ENCODE peak calls at places on chromosomes 1 and 21, in four cellular contexts. H is K562, J is WTC11, C is HepG2. P is an unnamed sample.

GRCh38 chr1:33821291-33821690 is 42.6 kb upstream of the HMGB4 start:
- DNase-seq in H (no peak), J (no peak), C (no peak), P (no peak)

GRCh38 chr1:46301406-46302090 is 1.9 kb downstream of the LRRC41 start:
- DNase-seq in H (peak), J (peak), C (peak), P (no peak)

GRCh38 chr1:18890704-18891103 is 11.7 kb downstream of the ALDH4A1 start:
- DNase-seq in H (no peak), J (no peak), C (no peak), P (no peak)

GRCh38 chr1:15724949-15725880 is 10.8 kb upstream of the SLC25A34 start:
- DNase-seq in H (no peak), J (no peak), C (no peak), P (no peak)

GRCh38 chr1:203204776-203205175 is 18.3 kb upstream of the CHI3L1 start:
- DNase-seq in H (no peak), J (no peak), C (no peak), P (no peak)

GRCh38 chr21:45454081-45454923 is 49.3 kb downstream of the COL18A1 start:
- DNase-seq in H (no peak), J (no peak), C (no peak), P (no peak)

GRCh38 chr21:28752131-28752530 is 240.5 kb downstream of the LTN1 start:
- DNase-seq in H (no peak), J (no peak), C (peak), P (no peak)

GRCh38 chr1:211375286-211375818 is 48.7 kb downstream of the TRAF5 start:
- DNase-seq in H (no peak), J (no peak), C (no peak), P (no peak)

GRCh38 chr1:172885411-172885810 is 165.3 kb downstream of the TNFSF18 start:
- DNase-seq in H (no peak), J (no peak), C (no peak), P (no peak)

GRCh38 chr1:171438441-171438840 is 46.9 kb upstream of the PRRC2C start:
- DNase-seq in H (no peak), J (no peak), C (no peak), P (no peak)

GRCh38 chr21:31795992-31796391 is 64.1 kb upstream of the SCAF4 start:
- DNase-seq in H (no peak), J (no peak), C (no peak), P (no peak)

GRCh38 chr1:111847519-111847918 is 91.8 kb downstream of the DDX20 start:
- DNase-seq in H (no peak), J (no peak), C (no peak), P (no peak)

GRCh38 chr1:97174039-97174704 is 452.6 kb downstream of the PTBP2 start:
- DNase-seq in H (no peak), J (no peak), C (no peak), P (no peak)

GRCh38 chr21:32414579-32415358 is 2.3 kb downstream of the EVA1C start:
- DNase-seq in H (no peak), J (no peak), C (no peak), P (no peak)

GRCh38 chr1:232211149-232211548 is 418.8 kb downstream of the SIPA1L2 start:
- DNase-seq in H (no peak), J (peak), C (peak), P (peak)

GRCh38 chr1:67850151-67850551 is 16.9 kb upstream of the GNG12 start:
- DNase-seq in H (peak), J (no peak), C (no peak), P (peak)

DNA sequence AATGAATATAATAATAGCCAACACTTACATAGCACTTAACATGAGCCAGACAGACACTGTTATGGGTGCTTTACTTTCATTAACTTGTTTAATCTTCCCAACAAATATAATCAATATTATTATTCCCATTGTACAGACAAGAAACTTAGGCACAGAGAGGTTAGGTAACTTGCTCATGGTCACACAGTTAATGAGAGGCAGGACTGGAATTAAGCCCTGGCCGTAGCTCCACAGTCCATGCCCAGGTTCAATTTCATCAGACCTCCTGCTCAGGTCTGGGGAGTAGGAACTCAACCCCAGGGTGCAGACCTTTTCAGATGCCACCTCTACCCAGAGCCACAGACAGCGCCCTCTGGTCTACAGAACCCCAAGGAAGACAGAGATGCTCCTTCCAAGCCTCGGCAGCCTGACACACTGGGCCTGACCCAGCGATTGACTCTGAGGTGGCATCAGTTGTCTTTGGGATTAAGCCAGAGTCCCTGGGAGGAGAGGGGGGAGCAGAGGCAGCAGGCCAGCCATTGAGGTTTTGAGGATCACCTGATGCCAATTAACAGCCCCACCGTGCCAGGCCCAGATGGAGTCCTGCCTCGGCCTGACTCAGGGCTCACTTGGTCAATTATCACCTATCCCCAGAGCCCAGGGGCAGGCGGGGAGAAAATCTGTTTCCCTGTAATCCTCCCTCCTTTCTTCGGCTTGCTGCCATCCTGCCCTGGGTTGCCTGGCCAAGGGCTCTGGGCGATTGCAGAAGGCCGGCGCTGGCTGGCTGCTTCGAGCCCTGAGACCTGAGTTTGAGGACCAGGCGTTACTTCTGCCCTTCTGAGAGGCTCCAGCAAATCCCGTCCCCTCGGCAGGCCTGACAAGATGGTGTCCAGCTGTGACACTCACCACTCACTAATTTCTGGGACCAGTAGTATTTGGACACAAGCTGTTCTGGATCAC is 116.7 kb downstream of the LACTBL1 start:
- DNase-seq in H (no peak), J (no peak), C (no peak), P (no peak)
- TF ChIP-seq ELF4 in H (no peak), J (no peak), C (no peak), P (no peak)

GRCh38 chr1:237166593-237167077 is 124.7 kb downstream of the RYR2 start:
- DNase-seq in H (no peak), J (no peak), C (no peak), P (no peak)
- TF ChIP-seq ELF4 in H (no peak), J (no peak), C (no peak), P (no peak)

DNA sequence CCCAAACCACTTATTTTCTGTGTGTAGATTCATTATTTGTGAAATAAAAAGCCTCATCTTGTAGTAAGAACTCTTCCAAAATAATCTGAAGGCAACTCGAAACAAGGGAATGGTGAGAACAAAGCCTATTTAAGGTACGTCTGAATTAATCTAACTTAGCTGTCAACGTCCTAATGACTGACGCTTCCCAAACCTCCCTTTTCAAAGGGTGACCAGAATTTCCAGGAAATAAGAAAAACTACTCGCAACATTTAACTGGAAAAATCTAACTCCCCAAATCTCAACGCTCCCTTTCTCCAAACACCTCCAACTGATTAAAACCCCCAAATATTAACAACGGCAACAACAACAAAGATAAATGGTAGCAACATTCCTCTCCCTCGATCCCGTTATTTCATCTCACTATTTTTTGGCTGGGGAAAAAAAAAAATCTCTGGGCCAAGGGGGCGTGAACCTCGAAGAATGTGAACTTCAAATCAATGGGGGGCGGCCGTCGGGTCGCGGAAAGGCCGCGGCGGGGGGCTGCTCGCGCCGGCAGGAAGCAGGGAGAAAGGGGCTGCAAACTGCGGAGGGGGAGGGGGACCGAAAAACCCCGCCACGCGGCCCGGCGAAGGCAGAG is 631 bp downstream of the SRSF10 start:
- DNase-seq in H (no peak), J (no peak), C (no peak), P (no peak)
- TF ChIP-seq ELF4 in H (peak), J (no peak), C (no peak), P (no peak)

GRCh38 chr1:31627930-31628421 is 10.5 kb downstream of the HCRTR1 start:
- DNase-seq in H (no peak), J (no peak), C (no peak), P (no peak)
- TF ChIP-seq ELF4 in H (no peak), J (no peak), C (no peak), P (no peak)